ENCODE peak calls at places on chromosomes 2 and 18, in eight cellular contexts. X is NCI-H526 treated with DMSO at 0.1 percent for 48 hours, T is NCI-H2029, P is GM12891, F is T-cell, V is body of pancreas, R is progenitor cell of endocrine pancreas, Q is amniotic stem cell. W is an unnamed sample.

GRCh38 chr2:220682616-220683015 is 889.5 kb downstream of the EPHA4 start:
- DNase-seq in Q (no peak), P (no peak), R (no peak), X (no peak), T (no peak), F (no peak), V (no peak), W (no peak)

GRCh38 chr2:218870984-218871344 is 9.7 kb upstream of the WNT10A start:
- DNase-seq in V (no peak), P (no peak), X (no peak), R (no peak), T (no peak), Q (no peak), F (no peak), W (no peak)

GRCh38 chr2:44767691-44768090 is 173.8 kb upstream of the SIX3 start:
- DNase-seq in X (no peak), P (no peak), Q (no peak), F (no peak), V (no peak), R (no peak), T (no peak), W (peak; percentile 30)

GRCh38 chr2:226483745-226484619 is 315.6 kb downstream of the IRS1 start:
- DNase-seq in R (no peak), Q (peak; percentile 9), P (no peak), F (no peak), V (no peak), X (no peak), T (no peak), W (peak; percentile 92)

GRCh38 chr18:78523850-78524249 is 455.8 kb upstream of the SALL3 start:
- DNase-seq in X (no peak), R (no peak), F (no peak), V (no peak), T (no peak), P (no peak), Q (no peak), W (no peak)

GRCh38 chr2:96502891-96503636 is 2.1 kb downstream of the NEURL3 start:
- DNase-seq in P (no peak), Q (no peak), T (no peak), R (no peak), V (peak; percentile 89), X (no peak), F (no peak), W (no peak)

GRCh38 chr2:39736593-39736992 is 42.5 kb downstream of the THUMPD2 start:
- DNase-seq in V (no peak), X (no peak), R (no peak), T (no peak), P (no peak), F (no peak), Q (peak; percentile 74), W (no peak)

GRCh38 chr2:33476793-33477190 is 343 bp downstream of the RASGRP3 start:
- DNase-seq in T (no peak), F (no peak), Q (no peak), X (no peak), P (no peak), R (no peak), V (no peak), W (no peak)

GRCh38 chr2:191703079-191703725 is 25.3 kb downstream of the NABP1 start:
- DNase-seq in X (peak; percentile 76), Q (no peak), F (no peak), R (no peak), V (no peak), P (no peak), T (peak; percentile 47), W (no peak)

GRCh38 chr2:233021771-233022170 is 8.7 kb upstream of the NGEF start:
- DNase-seq in F (no peak), P (no peak), V (no peak), R (no peak), X (no peak), Q (no peak), T (no peak), W (no peak)

GRCh38 chr2:226701052-226701451 is 98.6 kb downstream of the IRS1 start:
- DNase-seq in X (no peak), R (no peak), P (no peak), F (no peak), T (no peak), V (peak; percentile 11), Q (no peak), W (no peak)